ENCODE peak calls at places on chromosomes 13 and 19, in six cellular contexts. One of them, this sample, is unnamed.

GRCh38 chr13:43307921-43308433 is 284.6 kb downstream of the DNAJC15 start:
- DNase-seq in Peyer's patch: peak
- DNase-seq in astrocyte of the spinal cord: peak
- DNase-seq in heart right ventricle: peak
- DNase-seq in osteoblast: peak
- DNase-seq in Panc1: no peak
- DNase-seq in this sample: no peak

GRCh38 chr13:65966991-65967451 is 1263.1 kb downstream of the PCDH9 start:
- DNase-seq in osteoblast: peak
- DNase-seq in heart right ventricle: no peak
- DNase-seq in Panc1: no peak
- DNase-seq in astrocyte of the spinal cord: peak
- DNase-seq in Peyer's patch: no peak
- DNase-seq in this sample: no peak

GRCh38 chr19:17470204-17470841 is at the start of gene SLC27A1:
- DNase-seq in heart right ventricle: peak
- DNase-seq in Panc1: no peak
- DNase-seq in Peyer's patch: peak
- DNase-seq in osteoblast: peak
- DNase-seq in astrocyte of the spinal cord: peak
- DNase-seq in this sample: peak

GRCh38 chr19:56094449-56094848 is 26.6 kb downstream of the ZNF787 start:
- DNase-seq in osteoblast: peak
- DNase-seq in astrocyte of the spinal cord: no peak
- DNase-seq in heart right ventricle: no peak
- DNase-seq in Peyer's patch: no peak
- DNase-seq in Panc1: no peak
- DNase-seq in this sample: no peak

GRCh38 chr13:48738261-48738755 is 84.6 kb downstream of the CYSLTR2 start:
- DNase-seq in Panc1: no peak
- DNase-seq in osteoblast: no peak
- DNase-seq in heart right ventricle: no peak
- DNase-seq in astrocyte of the spinal cord: no peak
- DNase-seq in Peyer's patch: no peak
- DNase-seq in this sample: no peak

GRCh38 chr13:33512880-33513554 is 227.5 kb upstream of the STARD13 start:
- DNase-seq in Panc1: no peak
- DNase-seq in Peyer's patch: no peak
- DNase-seq in osteoblast: no peak
- DNase-seq in astrocyte of the spinal cord: no peak
- DNase-seq in heart right ventricle: no peak
- DNase-seq in this sample: no peak

GRCh38 chr19:42323852-42324654 is 1.4 kb upstream of the MEGF8 start:
- DNase-seq in heart right ventricle: no peak
- DNase-seq in osteoblast: peak
- DNase-seq in Panc1: no peak
- DNase-seq in astrocyte of the spinal cord: no peak
- DNase-seq in Peyer's patch: no peak
- DNase-seq in this sample: no peak

GRCh38 chr19:54179921-54180452 is 7.0 kb upstream of the TMC4 start:
- DNase-seq in heart right ventricle: no peak
- DNase-seq in astrocyte of the spinal cord: peak
- DNase-seq in Panc1: no peak
- DNase-seq in Peyer's patch: peak
- DNase-seq in osteoblast: peak
- DNase-seq in this sample: no peak

GRCh38 chr13:99507054-99507453 is 5.8 kb downstream of the TM9SF2 start:
- DNase-seq in Peyer's patch: no peak
- DNase-seq in astrocyte of the spinal cord: no peak
- DNase-seq in heart right ventricle: no peak
- DNase-seq in Panc1: no peak
- DNase-seq in osteoblast: no peak
- DNase-seq in this sample: no peak

GRCh38 chr13:37202264-37202663 is 96.8 kb upstream of the CSNK1A1L start:
- DNase-seq in Peyer's patch: no peak
- DNase-seq in osteoblast: peak
- DNase-seq in heart right ventricle: no peak
- DNase-seq in Panc1: no peak
- DNase-seq in astrocyte of the spinal cord: no peak
- DNase-seq in this sample: no peak

GRCh38 chr13:33483471-33483870 is 197.9 kb upstream of the STARD13 start:
- DNase-seq in astrocyte of the spinal cord: no peak
- DNase-seq in osteoblast: peak
- DNase-seq in Peyer's patch: no peak
- DNase-seq in heart right ventricle: no peak
- DNase-seq in Panc1: no peak
- DNase-seq in this sample: no peak

GRCh38 chr19:18098891-18099622 is 1.5 kb downstream of the MAST3 start:
- DNase-seq in osteoblast: peak
- DNase-seq in astrocyte of the spinal cord: no peak
- DNase-seq in Peyer's patch: no peak
- DNase-seq in Panc1: no peak
- DNase-seq in heart right ventricle: no peak
- DNase-seq in this sample: peak

GRCh38 chr13:110163020-110163658 is 143.8 kb downstream of the COL4A1 start:
- DNase-seq in Peyer's patch: no peak
- DNase-seq in osteoblast: no peak
- DNase-seq in astrocyte of the spinal cord: no peak
- DNase-seq in heart right ventricle: no peak
- DNase-seq in Panc1: no peak
- DNase-seq in this sample: no peak

DNA sequence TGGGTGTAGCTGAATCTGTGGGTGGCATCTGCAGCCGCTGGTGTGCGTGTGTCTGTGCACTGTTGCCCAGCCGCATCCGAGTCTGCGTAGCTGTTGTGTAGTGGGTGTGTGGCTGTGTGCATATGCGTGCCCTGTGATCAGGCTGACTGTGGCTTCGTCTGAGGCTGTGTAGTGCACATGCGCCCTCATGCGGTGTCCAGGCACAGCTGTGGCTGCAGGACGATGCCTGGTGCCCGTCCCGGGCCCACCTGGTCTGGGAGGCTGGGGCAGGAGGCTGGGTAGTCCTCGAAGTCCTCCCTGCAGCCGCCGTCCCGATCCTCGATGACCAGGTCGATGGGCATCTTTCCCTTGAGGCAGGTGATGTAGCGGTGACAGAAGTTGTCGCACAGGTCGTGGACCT is 4.9 kb downstream of the MEIS3 start:
- DNase-seq in astrocyte of the spinal cord: no peak
- DNase-seq in Peyer's patch: no peak
- DNase-seq in osteoblast: peak
- DNase-seq in Panc1: no peak
- DNase-seq in heart right ventricle: no peak
- DNase-seq in this sample: no peak
- TF ChIP-seq CTCF in astrocyte of the spinal cord: peak
- TF ChIP-seq CTCF in Peyer's patch: no peak
- TF ChIP-seq CTCF in osteoblast: no peak
- TF ChIP-seq CTCF in Panc1: peak
- TF ChIP-seq CTCF in heart right ventricle: peak
- TF ChIP-seq CTCF in this sample: no peak

DNA sequence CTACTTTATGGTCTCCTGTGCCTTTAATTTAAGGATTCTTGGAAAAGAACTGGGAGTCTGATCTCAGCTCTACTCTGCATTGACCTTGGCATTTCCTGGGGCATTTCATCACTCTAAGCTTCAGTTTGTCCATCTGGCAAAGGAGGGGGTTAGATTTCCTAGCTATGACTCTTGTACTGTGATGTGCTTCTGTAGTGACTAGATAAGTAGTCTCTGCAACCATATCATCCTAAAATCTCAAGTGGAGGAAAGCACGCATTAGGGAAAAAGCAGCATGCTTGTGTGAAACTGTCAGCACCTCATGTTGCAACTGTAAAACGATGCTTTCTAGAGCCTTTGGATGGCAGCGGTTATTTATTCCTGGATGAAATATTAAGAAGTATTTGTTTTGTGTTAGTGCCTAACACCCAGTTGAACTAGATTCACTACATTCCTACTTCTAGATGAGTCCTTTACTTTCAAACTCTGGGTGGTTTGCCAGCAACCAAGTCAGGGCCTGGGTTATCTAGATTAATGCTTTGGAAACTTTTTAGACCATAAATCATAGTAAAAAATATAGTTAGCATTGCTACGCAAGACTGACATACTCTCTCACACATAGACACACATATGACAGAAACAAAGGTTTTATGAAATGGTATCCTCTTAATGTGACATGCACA is 6.8 kb downstream of the WDFY2 start:
- DNase-seq in heart right ventricle: peak
- DNase-seq in astrocyte of the spinal cord: peak
- DNase-seq in osteoblast: peak
- DNase-seq in Panc1: peak
- DNase-seq in Peyer's patch: no peak
- DNase-seq in this sample: no peak
- TF ChIP-seq CTCF in heart right ventricle: no peak
- TF ChIP-seq CTCF in astrocyte of the spinal cord: no peak
- TF ChIP-seq CTCF in osteoblast: peak
- TF ChIP-seq CTCF in Panc1: no peak
- TF ChIP-seq CTCF in Peyer's patch: no peak
- TF ChIP-seq CTCF in this sample: no peak

DNA sequence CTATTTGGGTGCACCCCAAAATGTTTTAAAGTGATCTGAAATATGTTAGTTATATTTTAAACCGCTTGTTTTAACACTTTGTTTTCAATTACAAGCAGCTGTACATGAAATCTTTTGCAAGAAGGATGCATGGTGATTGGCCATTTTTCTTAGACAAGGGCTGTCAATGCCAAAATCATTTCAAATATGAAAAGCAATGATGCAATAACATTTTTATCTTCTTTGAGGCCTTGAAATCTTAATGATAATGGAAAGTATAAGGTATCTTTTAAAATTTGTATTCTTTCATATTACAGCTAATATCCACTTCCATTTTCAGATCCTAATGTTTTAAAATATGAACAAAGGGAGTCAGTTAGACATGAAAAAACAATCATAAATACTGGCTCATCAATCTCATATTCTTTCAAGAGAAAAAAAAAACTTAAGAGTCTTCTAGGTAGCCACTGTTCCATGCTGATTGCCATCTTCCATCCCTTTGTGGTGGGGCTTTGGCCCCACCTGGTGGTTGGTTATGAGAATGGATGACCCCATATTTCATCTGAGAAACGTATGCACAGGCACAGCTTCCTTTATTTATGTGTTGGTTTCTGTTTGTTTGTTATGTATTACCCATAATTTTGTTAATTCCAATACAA is 330.3 kb upstream of the MIR17HG start:
- DNase-seq in Panc1: peak
- DNase-seq in Peyer's patch: no peak
- DNase-seq in osteoblast: peak
- DNase-seq in astrocyte of the spinal cord: peak
- DNase-seq in heart right ventricle: no peak
- DNase-seq in this sample: no peak
- TF ChIP-seq CTCF in Panc1: peak
- TF ChIP-seq CTCF in Peyer's patch: no peak
- TF ChIP-seq CTCF in osteoblast: peak
- TF ChIP-seq CTCF in astrocyte of the spinal cord: peak
- TF ChIP-seq CTCF in heart right ventricle: peak
- TF ChIP-seq CTCF in this sample: no peak

DNA sequence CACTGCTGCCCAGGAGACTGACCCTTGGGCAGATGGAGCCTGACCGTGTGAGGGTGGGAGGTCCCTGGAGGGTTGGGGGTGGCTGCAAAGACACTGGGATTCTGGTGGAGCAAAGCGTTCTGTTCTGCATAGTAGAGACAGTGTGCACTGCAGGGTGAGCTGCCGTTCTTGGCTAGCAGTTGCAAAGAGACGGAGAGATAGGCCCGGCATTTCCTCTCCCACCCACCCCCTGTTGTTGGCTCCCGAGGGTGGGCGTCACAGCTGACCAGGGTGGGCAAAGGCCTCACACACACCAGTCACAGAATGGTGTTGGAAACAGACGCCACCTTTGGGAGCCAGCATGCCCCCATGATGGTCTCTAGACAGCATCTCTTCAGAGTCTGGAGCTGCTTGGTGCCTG is 11.4 kb downstream of the TMEM255B start:
- DNase-seq in Panc1: no peak
- DNase-seq in astrocyte of the spinal cord: no peak
- DNase-seq in Peyer's patch: peak
- DNase-seq in osteoblast: peak
- DNase-seq in heart right ventricle: no peak
- DNase-seq in this sample: no peak
- TF ChIP-seq CTCF in Panc1: no peak
- TF ChIP-seq CTCF in astrocyte of the spinal cord: no peak
- TF ChIP-seq CTCF in Peyer's patch: no peak
- TF ChIP-seq CTCF in osteoblast: no peak
- TF ChIP-seq CTCF in heart right ventricle: no peak
- TF ChIP-seq CTCF in this sample: no peak

GRCh38 chr19:19480688-19481087 is 34.7 kb downstream of the TSSK6 start:
- DNase-seq in heart right ventricle: no peak
- DNase-seq in Panc1: no peak
- DNase-seq in osteoblast: peak
- DNase-seq in Peyer's patch: no peak
- DNase-seq in astrocyte of the spinal cord: peak
- DNase-seq in this sample: no peak

GRCh38 chr19:19471682-19472081 is 43.7 kb downstream of the TSSK6 start:
- DNase-seq in osteoblast: no peak
- DNase-seq in heart right ventricle: no peak
- DNase-seq in Peyer's patch: no peak
- DNase-seq in Panc1: no peak
- DNase-seq in astrocyte of the spinal cord: no peak
- DNase-seq in this sample: no peak

GRCh38 chr19:19474950-19475781 is 40.2 kb downstream of the TSSK6 start:
- DNase-seq in Panc1: no peak
- DNase-seq in heart right ventricle: no peak
- DNase-seq in osteoblast: no peak
- DNase-seq in astrocyte of the spinal cord: no peak
- DNase-seq in Peyer's patch: no peak
- DNase-seq in this sample: no peak

GRCh38 chr19:19477705-19478383 is 37.5 kb downstream of the TSSK6 start:
- DNase-seq in astrocyte of the spinal cord: no peak
- DNase-seq in Panc1: no peak
- DNase-seq in Peyer's patch: no peak
- DNase-seq in heart right ventricle: no peak
- DNase-seq in osteoblast: peak
- DNase-seq in this sample: no peak

GRCh38 chr19:19475845-19476828 is 39.2 kb downstream of the TSSK6 start:
- DNase-seq in Peyer's patch: no peak
- DNase-seq in astrocyte of the spinal cord: peak
- DNase-seq in osteoblast: peak
- DNase-seq in Panc1: no peak
- DNase-seq in heart right ventricle: no peak
- DNase-seq in this sample: no peak
- TF ChIP-seq CTCF in Peyer's patch: no peak
- TF ChIP-seq CTCF in astrocyte of the spinal cord: peak
- TF ChIP-seq CTCF in osteoblast: peak
- TF ChIP-seq CTCF in Panc1: no peak
- TF ChIP-seq CTCF in heart right ventricle: peak
- TF ChIP-seq CTCF in this sample: peak

GRCh38 chr13:25232937-25233515 is 54.3 kb downstream of the MTMR6 start:
- DNase-seq in osteoblast: no peak
- DNase-seq in Peyer's patch: no peak
- DNase-seq in heart right ventricle: no peak
- DNase-seq in Panc1: no peak
- DNase-seq in astrocyte of the spinal cord: peak
- DNase-seq in this sample: no peak
- TF ChIP-seq CTCF in osteoblast: peak
- TF ChIP-seq CTCF in Peyer's patch: no peak
- TF ChIP-seq CTCF in heart right ventricle: peak
- TF ChIP-seq CTCF in Panc1: peak
- TF ChIP-seq CTCF in astrocyte of the spinal cord: peak
- TF ChIP-seq CTCF in this sample: peak